ENCODE peak calls at places on chromosomes 16 and 17, in nine cellular contexts. Z is GM12891; U is AG09319; S is stimulated activated naive CD8-positive, alpha-beta T cell treated with anti-CD3 and anti-CD28 coated beads, Interleukin-15, Interleukin-2, amounts not matched to agents 100 U/mL and 50 U/mL, for 24 hours; C is nucleus accumbens; G is HEK293T; J is Right ventricle myocardium superior; K is NCI-H1694 treated with DMSO at 0.1 percent for 48 hours; T is stimulated activated CD4-positive, alpha-beta T cell treated with anti-CD3 and anti-CD28 coated beads, Interleukin-1b, Interleukin-23, amount 100 ng/mL, for 1 hour. R is an unnamed sample.

GRCh38 chr17:1203111-1203966 is 23.6 kb upstream of the ABR start:
- DNase-seq in C (no peak), G (peak; percentile 96), T (no peak), K (no peak), J (peak; percentile 81), S (peak; percentile 63), Z (peak; percentile 66), U (no peak), R (no peak)

GRCh38 chr17:8955560-8955959 is 9.9 kb downstream of the PIK3R5 start:
- DNase-seq in C (no peak), K (no peak), G (no peak), J (no peak), T (no peak), Z (no peak), U (no peak), S (no peak), R (no peak)

GRCh38 chr16:86258713-86259112 is 251.6 kb upstream of the FOXF1 start:
- DNase-seq in U (peak; percentile 27), S (no peak), K (no peak), T (no peak), G (no peak), J (no peak), C (no peak), Z (no peak), R (no peak)

GRCh38 chr17:76268015-76268749 is 3.0 kb downstream of the UBALD2 start:
- DNase-seq in Z (no peak), C (peak; percentile 10), J (peak; percentile 91), U (peak; percentile 30), K (peak; percentile 67), T (no peak), G (no peak), S (peak; percentile 86), R (no peak)

GRCh38 chr17:44907696-44908470 is 7.4 kb downstream of the GFAP start:
- DNase-seq in U (no peak), T (no peak), Z (no peak), C (no peak), K (no peak), J (no peak), S (no peak), G (no peak), R (no peak)

GRCh38 chr17:61574542-61575351 is 16.3 kb downstream of the NACA2 start:
- DNase-seq in K (peak; percentile 92), C (no peak), G (peak; percentile 69), T (no peak), Z (no peak), U (no peak), S (no peak), J (no peak), R (peak; percentile 52)

GRCh38 chr17:60165976-60166375 is 16.2 kb downstream of the CA4 start:
- DNase-seq in S (peak; percentile 44), G (peak; percentile 4), J (no peak), Z (no peak), U (no peak), C (no peak), T (no peak), K (no peak), R (no peak)

GRCh38 chr17:79935197-79935844 is 96.1 kb upstream of the CBX4 start:
- DNase-seq in G (no peak), T (no peak), C (no peak), K (no peak), J (no peak), Z (no peak), S (no peak), U (no peak), R (no peak)

GRCh38 chr17:15377608-15378007 is 36.2 kb upstream of the TEKT3 start:
- DNase-seq in Z (no peak), J (no peak), S (no peak), C (no peak), K (no peak), T (no peak), U (no peak), G (no peak), R (peak; percentile 46)

GRCh38 chr17:35695613-35696012 is 35.8 kb upstream of the RASL10B start:
- DNase-seq in U (no peak), Z (no peak), J (no peak), K (no peak), G (no peak), T (no peak), C (no peak), S (no peak), R (no peak)

GRCh38 chr17:78658281-78658785 is 81.1 kb upstream of the DNAH17 start:
- DNase-seq in T (no peak), G (no peak), C (no peak), K (no peak), Z (no peak), J (no peak), S (no peak), U (peak; percentile 8), R (peak; percentile 36)

GRCh38 chr17:13740692-13741091 is 139.0 kb upstream of the HS3ST3A1 start:
- DNase-seq in T (no peak), S (no peak), K (no peak), G (no peak), Z (no peak), J (no peak), C (no peak), U (no peak), R (no peak)

GRCh38 chr17:61218438-61218837 is 181.2 kb upstream of the TBX2 start:
- DNase-seq in Z (no peak), K (no peak), J (no peak), U (no peak), G (no peak), C (no peak), T (no peak), S (no peak), R (no peak)

R was measured in HFF-Myc.